ENCODE peak calls at places on chromosomes 6 and 20, in eight cellular contexts. One of them, this sample, is unnamed.
A peak's percentile ranks its signal among the peaks of the same experiment; 100 is the strongest.

GRCh38 chr20:62893700-62894099 is 32.1 kb upstream of the TCFL5 start:
- DNase-seq in mammary epithelial cell: no peak
- DNase-seq in EL: no peak
- DNase-seq in AG09309: no peak
- DNase-seq in stimulated activated CD4-positive, alpha-beta T cell treated with anti-CD3 and anti-CD28 coated beads, Interleukin-4, amount 100 ng/mL, for 24 hours: no peak
- DNase-seq in HEK293T: no peak
- DNase-seq in SK-N-DZ: no peak
- DNase-seq in Ammon's horn: no peak
- DNase-seq in this sample: no peak

GRCh38 chr6:46964716-46965519 is 43.2 kb upstream of the ADGRF5 start:
- DNase-seq in stimulated activated CD4-positive, alpha-beta T cell treated with anti-CD3 and anti-CD28 coated beads, Interleukin-4, amount 100 ng/mL, for 24 hours: no peak
- DNase-seq in AG09309: no peak
- DNase-seq in Ammon's horn: no peak
- DNase-seq in EL: peak; percentile 10
- DNase-seq in mammary epithelial cell: no peak
- DNase-seq in SK-N-DZ: no peak
- DNase-seq in HEK293T: no peak
- DNase-seq in this sample: no peak

GRCh38 chr6:147508073-147508870 is at the start of gene SAMD5:
- DNase-seq in EL: peak; percentile 71
- DNase-seq in HEK293T: peak; percentile 87
- DNase-seq in AG09309: peak; percentile 31
- DNase-seq in Ammon's horn: no peak
- DNase-seq in stimulated activated CD4-positive, alpha-beta T cell treated with anti-CD3 and anti-CD28 coated beads, Interleukin-4, amount 100 ng/mL, for 24 hours: no peak
- DNase-seq in mammary epithelial cell: peak; percentile 75
- DNase-seq in SK-N-DZ: peak; percentile 21
- DNase-seq in this sample: peak; percentile 45

GRCh38 chr20:59102722-59103415 is 60.3 kb upstream of the PRELID3B start:
- DNase-seq in Ammon's horn: no peak
- DNase-seq in SK-N-DZ: no peak
- DNase-seq in AG09309: no peak
- DNase-seq in HEK293T: no peak
- DNase-seq in stimulated activated CD4-positive, alpha-beta T cell treated with anti-CD3 and anti-CD28 coated beads, Interleukin-4, amount 100 ng/mL, for 24 hours: no peak
- DNase-seq in mammary epithelial cell: no peak
- DNase-seq in EL: no peak
- DNase-seq in this sample: no peak

GRCh38 chr20:35821807-35822242 is 50.0 kb downstream of the PHF20 start:
- DNase-seq in Ammon's horn: no peak
- DNase-seq in AG09309: peak; percentile 51
- DNase-seq in SK-N-DZ: no peak
- DNase-seq in stimulated activated CD4-positive, alpha-beta T cell treated with anti-CD3 and anti-CD28 coated beads, Interleukin-4, amount 100 ng/mL, for 24 hours: no peak
- DNase-seq in mammary epithelial cell: peak; percentile 32
- DNase-seq in EL: peak; percentile 94
- DNase-seq in HEK293T: no peak
- DNase-seq in this sample: peak; percentile 35

GRCh38 chr20:33551778-33552177 is 61.9 kb downstream of the CBFA2T2 start:
- DNase-seq in mammary epithelial cell: no peak
- DNase-seq in SK-N-DZ: no peak
- DNase-seq in AG09309: no peak
- DNase-seq in EL: no peak
- DNase-seq in Ammon's horn: no peak
- DNase-seq in stimulated activated CD4-positive, alpha-beta T cell treated with anti-CD3 and anti-CD28 coated beads, Interleukin-4, amount 100 ng/mL, for 24 hours: no peak
- DNase-seq in HEK293T: no peak
- DNase-seq in this sample: no peak

GRCh38 chr6:36753671-36754485 is 56.3 kb downstream of the RAB44 start:
- DNase-seq in AG09309: no peak
- DNase-seq in stimulated activated CD4-positive, alpha-beta T cell treated with anti-CD3 and anti-CD28 coated beads, Interleukin-4, amount 100 ng/mL, for 24 hours: no peak
- DNase-seq in mammary epithelial cell: no peak
- DNase-seq in EL: peak; percentile 75
- DNase-seq in SK-N-DZ: no peak
- DNase-seq in Ammon's horn: no peak
- DNase-seq in HEK293T: no peak
- DNase-seq in this sample: no peak

GRCh38 chr6:158697798-158698197 is 47.9 kb downstream of the SYTL3 start:
- DNase-seq in Ammon's horn: no peak
- DNase-seq in AG09309: no peak
- DNase-seq in HEK293T: no peak
- DNase-seq in EL: peak; percentile 56
- DNase-seq in mammary epithelial cell: no peak
- DNase-seq in stimulated activated CD4-positive, alpha-beta T cell treated with anti-CD3 and anti-CD28 coated beads, Interleukin-4, amount 100 ng/mL, for 24 hours: no peak
- DNase-seq in SK-N-DZ: no peak
- DNase-seq in this sample: no peak

GRCh38 chr6:118476554-118476953 is 71.5 kb upstream of the PLN start:
- DNase-seq in AG09309: no peak
- DNase-seq in HEK293T: no peak
- DNase-seq in SK-N-DZ: no peak
- DNase-seq in Ammon's horn: no peak
- DNase-seq in stimulated activated CD4-positive, alpha-beta T cell treated with anti-CD3 and anti-CD28 coated beads, Interleukin-4, amount 100 ng/mL, for 24 hours: no peak
- DNase-seq in mammary epithelial cell: no peak
- DNase-seq in EL: no peak
- DNase-seq in this sample: no peak

GRCh38 chr6:157893238-157893637 is 70.2 kb downstream of the SNX9 start:
- DNase-seq in Ammon's horn: no peak
- DNase-seq in EL: no peak
- DNase-seq in SK-N-DZ: no peak
- DNase-seq in HEK293T: no peak
- DNase-seq in stimulated activated CD4-positive, alpha-beta T cell treated with anti-CD3 and anti-CD28 coated beads, Interleukin-4, amount 100 ng/mL, for 24 hours: peak; percentile 35
- DNase-seq in AG09309: no peak
- DNase-seq in mammary epithelial cell: no peak
- DNase-seq in this sample: no peak

GRCh38 chr6:57038906-57039305 is 7.6 kb upstream of the KIAA1586 start:
- DNase-seq in AG09309: no peak
- DNase-seq in mammary epithelial cell: no peak
- DNase-seq in HEK293T: no peak
- DNase-seq in stimulated activated CD4-positive, alpha-beta T cell treated with anti-CD3 and anti-CD28 coated beads, Interleukin-4, amount 100 ng/mL, for 24 hours: no peak
- DNase-seq in EL: no peak
- DNase-seq in Ammon's horn: no peak
- DNase-seq in SK-N-DZ: no peak
- DNase-seq in this sample: no peak

GRCh38 chr6:111361648-111362047 is 121.4 kb downstream of the REV3L start:
- DNase-seq in stimulated activated CD4-positive, alpha-beta T cell treated with anti-CD3 and anti-CD28 coated beads, Interleukin-4, amount 100 ng/mL, for 24 hours: no peak
- DNase-seq in EL: peak; percentile 49
- DNase-seq in SK-N-DZ: peak; percentile 41
- DNase-seq in HEK293T: peak; percentile 63
- DNase-seq in mammary epithelial cell: peak; percentile 17
- DNase-seq in Ammon's horn: peak; percentile 60
- DNase-seq in AG09309: no peak
- DNase-seq in this sample: peak; percentile 21

GRCh38 chr6:317452-318144 is 25.3 kb downstream of the DUSP22 start:
- DNase-seq in SK-N-DZ: no peak
- DNase-seq in EL: no peak
- DNase-seq in mammary epithelial cell: no peak
- DNase-seq in HEK293T: no peak
- DNase-seq in AG09309: no peak
- DNase-seq in stimulated activated CD4-positive, alpha-beta T cell treated with anti-CD3 and anti-CD28 coated beads, Interleukin-4, amount 100 ng/mL, for 24 hours: no peak
- DNase-seq in Ammon's horn: no peak
- DNase-seq in this sample: peak; percentile 62

GRCh38 chr6:26087284-26088115 is at the start of gene HFE:
- DNase-seq in mammary epithelial cell: peak; percentile 51
- DNase-seq in AG09309: no peak
- DNase-seq in EL: peak; percentile 75
- DNase-seq in SK-N-DZ: no peak
- DNase-seq in HEK293T: no peak
- DNase-seq in stimulated activated CD4-positive, alpha-beta T cell treated with anti-CD3 and anti-CD28 coated beads, Interleukin-4, amount 100 ng/mL, for 24 hours: peak; percentile 20
- DNase-seq in Ammon's horn: peak; percentile 37
- DNase-seq in this sample: peak; percentile 58

GRCh38 chr6:112571886-112572285 is 224.8 kb downstream of the RFPL4B start:
- DNase-seq in HEK293T: no peak
- DNase-seq in Ammon's horn: no peak
- DNase-seq in EL: peak; percentile 54
- DNase-seq in SK-N-DZ: no peak
- DNase-seq in mammary epithelial cell: no peak
- DNase-seq in stimulated activated CD4-positive, alpha-beta T cell treated with anti-CD3 and anti-CD28 coated beads, Interleukin-4, amount 100 ng/mL, for 24 hours: no peak
- DNase-seq in AG09309: no peak
- DNase-seq in this sample: peak; percentile 34

GRCh38 chr20:39876974-39877615 is 811.9 kb downstream of the MAFB start:
- DNase-seq in HEK293T: no peak
- DNase-seq in SK-N-DZ: peak; percentile 39
- DNase-seq in Ammon's horn: no peak
- DNase-seq in AG09309: no peak
- DNase-seq in stimulated activated CD4-positive, alpha-beta T cell treated with anti-CD3 and anti-CD28 coated beads, Interleukin-4, amount 100 ng/mL, for 24 hours: no peak
- DNase-seq in EL: peak; percentile 22
- DNase-seq in mammary epithelial cell: no peak
- DNase-seq in this sample: peak; percentile 27

GRCh38 chr6:110547266-110547964 is 71.0 kb upstream of the SLC22A16 start:
- DNase-seq in stimulated activated CD4-positive, alpha-beta T cell treated with anti-CD3 and anti-CD28 coated beads, Interleukin-4, amount 100 ng/mL, for 24 hours: no peak
- DNase-seq in mammary epithelial cell: peak; percentile 84
- DNase-seq in HEK293T: no peak
- DNase-seq in SK-N-DZ: no peak
- DNase-seq in EL: peak; percentile 83
- DNase-seq in AG09309: no peak
- DNase-seq in Ammon's horn: no peak
- DNase-seq in this sample: peak; percentile 70

GRCh38 chr20:48457261-48458002 is 370.4 kb downstream of the PREX1 start:
- DNase-seq in Ammon's horn: peak; percentile 59
- DNase-seq in stimulated activated CD4-positive, alpha-beta T cell treated with anti-CD3 and anti-CD28 coated beads, Interleukin-4, amount 100 ng/mL, for 24 hours: no peak
- DNase-seq in AG09309: no peak
- DNase-seq in mammary epithelial cell: no peak
- DNase-seq in EL: no peak
- DNase-seq in HEK293T: no peak
- DNase-seq in SK-N-DZ: no peak
- DNase-seq in this sample: no peak

GRCh38 chr6:159360306-159360705 is 191.1 kb downstream of the FNDC1 start:
- DNase-seq in EL: no peak
- DNase-seq in stimulated activated CD4-positive, alpha-beta T cell treated with anti-CD3 and anti-CD28 coated beads, Interleukin-4, amount 100 ng/mL, for 24 hours: no peak
- DNase-seq in mammary epithelial cell: no peak
- DNase-seq in SK-N-DZ: no peak
- DNase-seq in AG09309: peak; percentile 21
- DNase-seq in Ammon's horn: no peak
- DNase-seq in HEK293T: no peak
- DNase-seq in this sample: no peak

GRCh38 chr6:118284736-118285360 is 263.2 kb upstream of the PLN start:
- DNase-seq in AG09309: no peak
- DNase-seq in EL: peak; percentile 6
- DNase-seq in SK-N-DZ: no peak
- DNase-seq in mammary epithelial cell: no peak
- DNase-seq in Ammon's horn: peak; percentile 36
- DNase-seq in stimulated activated CD4-positive, alpha-beta T cell treated with anti-CD3 and anti-CD28 coated beads, Interleukin-4, amount 100 ng/mL, for 24 hours: no peak
- DNase-seq in HEK293T: no peak
- DNase-seq in this sample: no peak

GRCh38 chr6:117328500-117328899 is 63.1 kb downstream of the VGLL2 start:
- DNase-seq in SK-N-DZ: no peak
- DNase-seq in HEK293T: no peak
- DNase-seq in AG09309: no peak
- DNase-seq in Ammon's horn: no peak
- DNase-seq in mammary epithelial cell: no peak
- DNase-seq in stimulated activated CD4-positive, alpha-beta T cell treated with anti-CD3 and anti-CD28 coated beads, Interleukin-4, amount 100 ng/mL, for 24 hours: no peak
- DNase-seq in EL: no peak
- DNase-seq in this sample: no peak

GRCh38 chr20:51249215-51249614 is 226.3 kb upstream of the KCNG1 start:
- DNase-seq in SK-N-DZ: no peak
- DNase-seq in Ammon's horn: no peak
- DNase-seq in HEK293T: no peak
- DNase-seq in mammary epithelial cell: no peak
- DNase-seq in AG09309: no peak
- DNase-seq in EL: peak; percentile 7
- DNase-seq in stimulated activated CD4-positive, alpha-beta T cell treated with anti-CD3 and anti-CD28 coated beads, Interleukin-4, amount 100 ng/mL, for 24 hours: no peak
- DNase-seq in this sample: no peak

GRCh38 chr6:113645576-113645970 is 211.6 kb upstream of the MARCKS start:
- DNase-seq in EL: peak; percentile 99
- DNase-seq in SK-N-DZ: no peak
- DNase-seq in AG09309: peak; percentile 99
- DNase-seq in mammary epithelial cell: peak; percentile 98
- DNase-seq in stimulated activated CD4-positive, alpha-beta T cell treated with anti-CD3 and anti-CD28 coated beads, Interleukin-4, amount 100 ng/mL, for 24 hours: no peak
- DNase-seq in Ammon's horn: no peak
- DNase-seq in HEK293T: no peak
- DNase-seq in this sample: peak; percentile 99

GRCh38 chr6:144149894-144150672 is at the start of gene STX11:
- DNase-seq in HEK293T: peak; percentile 72
- DNase-seq in SK-N-DZ: peak; percentile 17
- DNase-seq in EL: peak; percentile 74
- DNase-seq in stimulated activated CD4-positive, alpha-beta T cell treated with anti-CD3 and anti-CD28 coated beads, Interleukin-4, amount 100 ng/mL, for 24 hours: peak; percentile 82
- DNase-seq in AG09309: no peak
- DNase-seq in Ammon's horn: peak; percentile 52
- DNase-seq in mammary epithelial cell: peak; percentile 59
- DNase-seq in this sample: peak; percentile 13

GRCh38 chr20:4820833-4821518 is 99.3 kb downstream of the PRND start:
- DNase-seq in stimulated activated CD4-positive, alpha-beta T cell treated with anti-CD3 and anti-CD28 coated beads, Interleukin-4, amount 100 ng/mL, for 24 hours: no peak
- DNase-seq in HEK293T: no peak
- DNase-seq in EL: peak; percentile 79
- DNase-seq in SK-N-DZ: no peak
- DNase-seq in mammary epithelial cell: peak; percentile 44
- DNase-seq in AG09309: peak; percentile 58
- DNase-seq in Ammon's horn: peak; percentile 93
- DNase-seq in this sample: peak; percentile 64

GRCh38 chr6:46538800-46539199 is 47.6 kb upstream of the RCAN2 start:
- DNase-seq in stimulated activated CD4-positive, alpha-beta T cell treated with anti-CD3 and anti-CD28 coated beads, Interleukin-4, amount 100 ng/mL, for 24 hours: no peak
- DNase-seq in Ammon's horn: no peak
- DNase-seq in mammary epithelial cell: no peak
- DNase-seq in EL: no peak
- DNase-seq in HEK293T: no peak
- DNase-seq in AG09309: no peak
- DNase-seq in SK-N-DZ: no peak
- DNase-seq in this sample: no peak

GRCh38 chr6:117911660-117912059 is 4.6 kb downstream of the SLC35F1 start:
- DNase-seq in EL: no peak
- DNase-seq in stimulated activated CD4-positive, alpha-beta T cell treated with anti-CD3 and anti-CD28 coated beads, Interleukin-4, amount 100 ng/mL, for 24 hours: no peak
- DNase-seq in mammary epithelial cell: no peak
- DNase-seq in Ammon's horn: no peak
- DNase-seq in HEK293T: no peak
- DNase-seq in SK-N-DZ: no peak
- DNase-seq in AG09309: no peak
- DNase-seq in this sample: no peak

GRCh38 chr20:49009899-49010631 is 36.0 kb upstream of the CSE1L start:
- DNase-seq in AG09309: no peak
- DNase-seq in stimulated activated CD4-positive, alpha-beta T cell treated with anti-CD3 and anti-CD28 coated beads, Interleukin-4, amount 100 ng/mL, for 24 hours: no peak
- DNase-seq in SK-N-DZ: no peak
- DNase-seq in mammary epithelial cell: no peak
- DNase-seq in Ammon's horn: no peak
- DNase-seq in EL: no peak
- DNase-seq in HEK293T: no peak
- DNase-seq in this sample: no peak

GRCh38 chr20:43857127-43857526 is 57.5 kb upstream of the TOX2 start:
- DNase-seq in mammary epithelial cell: no peak
- DNase-seq in AG09309: no peak
- DNase-seq in HEK293T: no peak
- DNase-seq in stimulated activated CD4-positive, alpha-beta T cell treated with anti-CD3 and anti-CD28 coated beads, Interleukin-4, amount 100 ng/mL, for 24 hours: no peak
- DNase-seq in EL: no peak
- DNase-seq in SK-N-DZ: no peak
- DNase-seq in Ammon's horn: no peak
- DNase-seq in this sample: no peak

GRCh38 chr6:31190488-31190887 is 20.0 kb upstream of the POU5F1 start:
- DNase-seq in Ammon's horn: no peak
- DNase-seq in SK-N-DZ: no peak
- DNase-seq in mammary epithelial cell: no peak
- DNase-seq in stimulated activated CD4-positive, alpha-beta T cell treated with anti-CD3 and anti-CD28 coated beads, Interleukin-4, amount 100 ng/mL, for 24 hours: no peak
- DNase-seq in EL: no peak
- DNase-seq in HEK293T: no peak
- DNase-seq in AG09309: no peak
- DNase-seq in this sample: no peak

GRCh38 chr6:151399679-151400078 is 8.3 kb upstream of the ZBTB2 start:
- DNase-seq in EL: no peak
- DNase-seq in stimulated activated CD4-positive, alpha-beta T cell treated with anti-CD3 and anti-CD28 coated beads, Interleukin-4, amount 100 ng/mL, for 24 hours: no peak
- DNase-seq in SK-N-DZ: no peak
- DNase-seq in mammary epithelial cell: peak; percentile 68
- DNase-seq in HEK293T: no peak
- DNase-seq in Ammon's horn: no peak
- DNase-seq in AG09309: no peak
- DNase-seq in this sample: peak; percentile 34